ENCODE peak calls at places on chromosomes 2 and 18, in eight cellular contexts. I is tibial nerve; E is HL-60; M is retinal pigment epithelial cell; T is CD4-positive, alpha-beta memory T cell; K is transverse colon; L is GM12878; V is stomach. S is an unnamed sample.
A peak's percentile ranks its signal among the peaks of the same experiment; 100 is the strongest.

GRCh38 chr2:174634130-174635014 is 36.8 kb upstream of the WIPF1 start:
- DNase-seq in K (peak; percentile 26), L (peak; percentile 65), T (peak; percentile 48), I (no peak), E (peak; percentile 67), M (no peak), V (no peak), S (no peak)

GRCh38 chr2:61662990-61663389 is 124.8 kb upstream of the XPO1 start:
- DNase-seq in K (no peak), E (no peak), L (no peak), V (peak; percentile 61), I (no peak), T (peak; percentile 9), M (no peak), S (no peak)

GRCh38 chr2:144520718-144521487 is 984 bp upstream of the ZEB2 start:
- DNase-seq in L (no peak), T (no peak), M (no peak), E (no peak), I (no peak), K (no peak), V (no peak), S (no peak)

GRCh38 chr2:16104345-16105177 is 164.2 kb downstream of the MYCN start:
- DNase-seq in E (no peak), M (no peak), V (no peak), I (no peak), L (no peak), T (no peak), K (no peak), S (no peak)

GRCh38 chr2:48540237-48540935 is 10.4 kb downstream of the STON1 start:
- DNase-seq in M (no peak), V (no peak), K (no peak), I (no peak), L (no peak), T (no peak), E (no peak), S (no peak)

GRCh38 chr18:6959110-6959509 is 158.5 kb downstream of the LAMA1 start:
- DNase-seq in L (no peak), E (no peak), T (no peak), I (no peak), K (no peak), M (no peak), V (no peak), S (no peak)

GRCh38 chr18:76972241-76972640 is 149.9 kb downstream of the ZNF236 start:
- DNase-seq in T (no peak), E (no peak), M (no peak), K (no peak), L (no peak), I (no peak), V (no peak), S (no peak)

GRCh38 chr2:45128580-45128997 is 119.3 kb upstream of the SIX2 start:
- DNase-seq in M (peak; percentile 25), L (no peak), E (peak; percentile 12), T (no peak), I (peak; percentile 36), V (no peak), K (no peak), S (no peak)

GRCh38 chr18:59021500-59021899 is 118.2 kb upstream of the SEC11C start:
- DNase-seq in M (no peak), E (no peak), K (no peak), T (no peak), V (peak; percentile 34), I (no peak), L (no peak), S (no peak)

GRCh38 chr2:99395589-99396130 is 58.5 kb downstream of the EIF5B start:
- DNase-seq in V (no peak), I (no peak), L (no peak), T (no peak), M (no peak), K (no peak), E (no peak), S (no peak)

GRCh38 chr2:154638768-154639167 is 59.7 kb upstream of the KCNJ3 start:
- DNase-seq in I (no peak), K (no peak), V (no peak), M (no peak), L (no peak), E (no peak), T (no peak), S (no peak)

GRCh38 chr2:216373896-216374295 is 1.6 kb upstream of the MARCHF4 start:
- DNase-seq in L (no peak), E (no peak), M (no peak), K (no peak), I (no peak), V (no peak), T (no peak), S (no peak)

GRCh38 chr2:138724296-138724695 is 55.9 kb downstream of the NXPH2 start:
- DNase-seq in T (no peak), V (no peak), M (no peak), I (no peak), E (no peak), K (no peak), L (no peak), S (no peak)

GRCh38 chr2:201138401-201138970 is 22.5 kb downstream of the CFLAR start:
- DNase-seq in T (no peak), E (no peak), K (no peak), V (no peak), M (no peak), L (no peak), I (no peak), S (no peak)
- H3K4me3 ChIP-seq in T (no peak overlapping the region), E (no peak overlapping the region), K (no peak overlapping the region), V (no peak overlapping the region), M (no peak overlapping the region), L (no peak overlapping the region), I (no peak overlapping the region), S (no peak overlapping the region)

GRCh38 chr2:121386707-121387106 is 101.7 kb upstream of the TFCP2L1 start:
- DNase-seq in V (no peak), M (no peak), K (no peak), T (no peak), I (no peak), L (no peak), E (no peak), S (no peak)
- H3K4me3 ChIP-seq in V (no peak overlapping the region), M (no peak overlapping the region), K (no peak overlapping the region), T (no peak overlapping the region), I (no peak overlapping the region), L (no peak overlapping the region), E (no peak overlapping the region), S (no peak overlapping the region)

GRCh38 chr2:64862001-64862397 is 127.2 kb upstream of the SLC1A4 start:
- DNase-seq in L (no peak), V (no peak), I (no peak), E (no peak), T (no peak), K (no peak), M (no peak), S (no peak)

GRCh38 chr2:64860936-64861335 is 128.3 kb upstream of the SLC1A4 start:
- DNase-seq in L (no peak), T (no peak), K (no peak), E (no peak), V (peak; percentile 2), I (no peak), M (no peak), S (no peak)

GRCh38 chr2:64859208-64860161 is 129.7 kb upstream of the SLC1A4 start:
- DNase-seq in I (peak; percentile 77), M (no peak), K (peak; percentile 94), L (no peak), E (peak; percentile 90), V (peak; percentile 94), T (no peak), S (peak; percentile 14)

GRCh38 chr2:64861338-64862000 is 127.7 kb upstream of the SLC1A4 start:
- DNase-seq in E (no peak), I (no peak), M (no peak), T (no peak), K (no peak), L (no peak), V (peak; percentile 24), S (no peak)

GRCh38 chr2:64860321-64860751 is 128.9 kb upstream of the SLC1A4 start:
- DNase-seq in M (no peak), I (no peak), V (peak; percentile 25), K (peak; percentile 27), E (no peak), L (no peak), T (no peak), S (no peak)
- H3K4me3 ChIP-seq in M (no peak overlapping the region), I (peak overlapping the region; percentile 33), V (peak overlapping the region; percentile 52), K (peak overlapping the region; percentile 53), E (peak overlapping the region; percentile 21), L (peak overlapping the region; percentile 65), T (no peak overlapping the region), S (peak overlapping the region; percentile 52)

GRCh38 chr2:186561467-186562208 is 28.2 kb upstream of the ITGAV start:
- DNase-seq in I (no peak), L (no peak), K (no peak), E (no peak), M (no peak), T (no peak), V (no peak), S (no peak)

GRCh38 chr2:186559848-186560247 is 30.0 kb upstream of the ITGAV start:
- DNase-seq in V (no peak), L (no peak), M (no peak), I (no peak), T (no peak), E (no peak), K (no peak), S (no peak)

GRCh38 chr2:186560254-186560653 is 29.6 kb upstream of the ITGAV start:
- DNase-seq in V (no peak), E (no peak), I (no peak), T (no peak), L (no peak), M (no peak), K (no peak), S (no peak)

GRCh38 chr2:186559370-186559769 is 30.5 kb upstream of the ITGAV start:
- DNase-seq in I (no peak), V (no peak), K (no peak), L (no peak), E (no peak), T (no peak), M (no peak), S (no peak)

DNA sequence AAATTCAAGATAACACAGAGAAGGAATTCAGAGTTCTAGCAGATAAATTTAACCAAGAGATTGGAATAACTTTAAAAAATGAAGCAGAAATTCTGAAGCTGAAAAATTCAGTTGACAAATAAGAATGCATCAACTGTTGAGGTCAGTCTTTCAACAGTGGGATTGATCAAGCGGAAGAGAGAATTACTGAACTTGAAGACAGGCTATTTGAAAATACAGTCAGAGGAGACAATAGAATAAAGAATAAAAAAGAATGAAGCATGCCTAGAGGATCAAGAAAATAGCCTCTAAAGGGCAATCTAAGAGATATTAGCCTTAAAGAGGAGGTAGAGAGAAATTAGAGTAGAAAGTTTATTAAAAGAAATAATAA is 27.7 kb upstream of the ITGAV start:
- DNase-seq in K (no peak), I (no peak), L (no peak), M (no peak), E (no peak), T (no peak), V (no peak), S (no peak)
- H3K4me3 ChIP-seq in K (no peak overlapping the region), I (no peak overlapping the region), L (no peak overlapping the region), M (no peak overlapping the region), E (no peak overlapping the region), T (no peak overlapping the region), V (no peak overlapping the region), S (no peak overlapping the region)

GRCh38 chr18:79246309-79247108 is 149.2 kb upstream of the NFATC1 start:
- DNase-seq in I (peak; percentile 52), E (peak; percentile 44), L (peak; percentile 30), M (peak; percentile 25), K (peak; percentile 71), T (peak; percentile 75), V (peak; percentile 73), S (peak; percentile 5)
- H3K4me3 ChIP-seq in I (no peak overlapping the region), E (no peak overlapping the region), L (no peak overlapping the region), M (peak overlapping the region; percentile 11), K (no peak overlapping the region), T (no peak overlapping the region), V (no peak overlapping the region), S (no peak overlapping the region)